ENCODE peak calls at places on chromosomes 7 and 10, in seven cellular contexts. N is esophagus squamous epithelium; C is hepatocyte; V is CD4-positive, alpha-beta T cell; Z is neural progenitor cell; E is choroid plexus epithelial cell; K is RWPE1. A is an unnamed sample.

GRCh38 chr10:131657318-131657984 is 243.4 kb upstream of the PPP2R2D start:
- DNase-seq in Z (no peak), K (no peak), N (no peak), C (no peak), V (no peak), E (no peak), A (no peak)

GRCh38 chr7:116259821-116260440 is 49.6 kb downstream of the TES start:
- DNase-seq in E (peak), N (no peak), C (no peak), Z (no peak), K (peak), V (no peak), A (no peak)

GRCh38 chr10:121148901-121149300 is 297.7 kb downstream of the WDR11 start:
- DNase-seq in E (no peak), Z (no peak), N (no peak), V (no peak), K (no peak), C (no peak), A (no peak)

GRCh38 chr10:79560160-79560709 is at the start of gene SFTPA2:
- DNase-seq in N (no peak), E (no peak), K (no peak), C (no peak), V (no peak), Z (no peak), A (no peak)

GRCh38 chr10:73209705-73210104 is 37.4 kb downstream of the DNAJC9 start:
- DNase-seq in E (peak), Z (no peak), V (no peak), N (no peak), K (peak), C (no peak), A (no peak)

GRCh38 chr10:8035641-8036520 is 18.6 kb upstream of the GATA3 start:
- DNase-seq in Z (peak), E (no peak), V (no peak), K (no peak), C (no peak), N (no peak), A (no peak)

GRCh38 chr10:35005868-35006267 is 84.3 kb downstream of the CUL2 start:
- DNase-seq in K (peak), N (no peak), Z (no peak), C (no peak), V (no peak), E (peak), A (no peak)

GRCh38 chr7:101395376-101395775 is 32.7 kb downstream of the COL26A1 start:
- DNase-seq in N (no peak), Z (no peak), V (no peak), C (no peak), E (no peak), K (no peak), A (no peak)

GRCh38 chr10:125363776-125364175 is 203.4 kb upstream of the CTBP2 start:
- DNase-seq in V (no peak), E (no peak), Z (no peak), K (no peak), C (no peak), N (no peak), A (no peak)

GRCh38 chr7:76505168-76506080 is 4.9 kb upstream of the UPK3B start:
- DNase-seq in Z (peak), K (no peak), C (peak), N (no peak), V (no peak), E (no peak), A (no peak)

GRCh38 chr7:577278-577665 is 57.6 kb upstream of the PDGFA start:
- DNase-seq in E (no peak), Z (no peak), N (no peak), C (no peak), K (no peak), V (no peak), A (no peak)

GRCh38 chr10:27513451-27514191 is 9.5 kb downstream of the RAB18 start:
- DNase-seq in C (no peak), Z (no peak), K (peak), N (no peak), V (no peak), E (peak), A (no peak)

GRCh38 chr7:98086231-98086855 is 20.3 kb upstream of the LMTK2 start:
- DNase-seq in Z (no peak), K (peak), V (no peak), E (no peak), N (no peak), C (peak), A (no peak)

GRCh38 chr10:131738396-131738735 is 162.4 kb upstream of the PPP2R2D start:
- DNase-seq in N (no peak), K (no peak), E (no peak), C (no peak), Z (peak), V (no peak), A (no peak)

GRCh38 chr10:17249820-17250219 is 21.8 kb downstream of the VIM start:
- DNase-seq in N (no peak), C (no peak), Z (peak), K (peak), E (peak), V (no peak), A (no peak)

GRCh38 chr10:3668276-3668960 is 116.6 kb downstream of the KLF6 start:
- DNase-seq in K (peak), N (no peak), V (peak), C (peak), E (peak), Z (peak), A (no peak)

GRCh38 chr10:45602082-45602730 is 70.4 kb downstream of the ZFAND4 start:
- DNase-seq in E (peak), Z (no peak), V (no peak), C (no peak), N (no peak), K (no peak), A (no peak)

GRCh38 chr10:11255156-11255555 is 237.5 kb downstream of the CELF2 start:
- DNase-seq in N (no peak), K (no peak), Z (no peak), C (no peak), E (no peak), V (no peak), A (no peak)

GRCh38 chr10:124265391-124265745 is 153.4 kb downstream of the OAT start:
- DNase-seq in E (no peak), C (no peak), V (no peak), K (no peak), N (no peak), Z (no peak), A (no peak)

GRCh38 chr7:55348502-55348901 is 16.6 kb upstream of the LANCL2 start:
- DNase-seq in Z (no peak), C (no peak), V (no peak), E (peak), K (peak), N (no peak), A (no peak)

GRCh38 chr7:106038289-106038688 is 73.8 kb downstream of the SYPL1 start:
- DNase-seq in E (no peak), Z (no peak), C (no peak), N (no peak), V (no peak), K (no peak), A (no peak)

GRCh38 chr10:7409045-7409731 is 1.6 kb downstream of the SFMBT2 start:
- DNase-seq in K (peak), N (no peak), Z (peak), C (peak), V (peak), E (no peak), A (no peak)

GRCh38 chr10:34954142-34954541 is 136.0 kb downstream of the CUL2 start:
- DNase-seq in Z (no peak), E (no peak), V (no peak), C (peak), K (peak), N (peak), A (no peak)

GRCh38 chr7:74228951-74229900 is 19.4 kb downstream of the LAT2 start:
- DNase-seq in V (no peak), C (no peak), K (no peak), Z (no peak), N (no peak), E (no peak), A (no peak)

GRCh38 chr7:108009873-108010272 is 6.9 kb upstream of the LAMB1 start:
- DNase-seq in Z (no peak), N (no peak), E (no peak), C (no peak), K (no peak), V (no peak), A (no peak)

GRCh38 chr7:120055300-120055699 is 217.7 kb upstream of the KCND2 start:
- DNase-seq in K (peak), C (no peak), E (peak), Z (no peak), V (no peak), N (no peak), A (no peak)

GRCh38 chr10:88023676-88024075 is 160.3 kb downstream of the PTEN start:
- DNase-seq in N (no peak), V (no peak), K (no peak), Z (no peak), E (no peak), C (no peak), A (no peak)

GRCh38 chr7:146922777-146923176 is 806.2 kb downstream of the CNTNAP2 start:
- DNase-seq in N (no peak), E (peak), C (no peak), Z (no peak), K (no peak), V (no peak), A (no peak)

GRCh38 chr7:70303780-70304179 is 705.5 kb downstream of the AUTS2 start:
- DNase-seq in E (no peak), N (no peak), C (no peak), V (no peak), Z (no peak), K (no peak), A (no peak)

GRCh38 chr7:24894670-24895221 is 85.2 kb downstream of the OSBPL3 start:
- DNase-seq in C (no peak), V (no peak), K (no peak), N (no peak), E (no peak), Z (peak), A (no peak)

GRCh38 chr7:110891197-110891596 is 199.7 kb upstream of the LRRN3 start:
- DNase-seq in E (no peak), V (no peak), C (no peak), N (no peak), K (no peak), Z (no peak), A (no peak)

GRCh38 chr7:81956520-81956919 is 186.7 kb upstream of the HGF start:
- DNase-seq in E (peak), K (peak), C (peak), N (no peak), Z (peak), V (no peak), A (no peak)

GRCh38 chr7:135970682-135971365 is 6.3 kb downstream of the MTPN start:
- DNase-seq in E (no peak), K (no peak), V (no peak), Z (no peak), C (no peak), N (no peak), A (no peak)

GRCh38 chr10:110852255-110852896 is 19.4 kb upstream of the PDCD4 start:
- DNase-seq in K (peak), N (no peak), Z (no peak), E (peak), V (no peak), C (peak), A (no peak)

GRCh38 chr10:97463363-97464132 is 17.6 kb downstream of the ZDHHC16 start:
- DNase-seq in Z (peak), E (peak), C (peak), V (no peak), K (peak), N (no peak), A (no peak)

GRCh38 chr7:111561659-111561908 is 708 bp downstream of the IMMP2L start:
- DNase-seq in K (no peak), Z (no peak), V (no peak), E (no peak), N (no peak), C (peak), A (no peak)

GRCh38 chr7:97179454-97180104 is 62.1 kb downstream of the SDHAF3 start:
- DNase-seq in N (no peak), Z (peak), V (no peak), C (peak), K (peak), E (peak), A (no peak)

DNA sequence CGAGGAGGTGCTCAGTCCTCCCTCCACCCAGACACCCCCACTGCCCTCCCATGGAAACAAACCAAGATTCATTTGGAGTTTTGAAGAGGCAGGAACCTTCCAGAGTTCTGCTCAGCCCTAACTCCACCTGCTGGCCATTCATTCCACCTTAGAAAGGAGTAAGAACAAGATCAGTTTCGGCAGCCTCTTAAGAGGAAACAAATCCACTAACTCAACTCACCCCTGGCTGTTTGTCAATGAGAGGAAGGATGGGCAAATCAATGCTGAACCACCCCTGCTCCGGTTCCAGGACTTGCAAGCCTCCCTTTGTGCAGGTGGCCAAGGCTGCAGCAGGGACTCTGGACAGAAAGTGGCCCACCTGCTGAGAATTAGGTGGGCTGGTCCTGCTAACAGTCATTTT is 26.2 kb downstream of the CCDC3 start:
- DNase-seq in K (no peak), Z (peak), C (peak), N (no peak), E (peak), V (no peak), A (no peak)
- TF ChIP-seq CTCF in K (no peak), Z (peak), C (peak), N (peak), E (peak), V (no peak), A (no peak)

DNA sequence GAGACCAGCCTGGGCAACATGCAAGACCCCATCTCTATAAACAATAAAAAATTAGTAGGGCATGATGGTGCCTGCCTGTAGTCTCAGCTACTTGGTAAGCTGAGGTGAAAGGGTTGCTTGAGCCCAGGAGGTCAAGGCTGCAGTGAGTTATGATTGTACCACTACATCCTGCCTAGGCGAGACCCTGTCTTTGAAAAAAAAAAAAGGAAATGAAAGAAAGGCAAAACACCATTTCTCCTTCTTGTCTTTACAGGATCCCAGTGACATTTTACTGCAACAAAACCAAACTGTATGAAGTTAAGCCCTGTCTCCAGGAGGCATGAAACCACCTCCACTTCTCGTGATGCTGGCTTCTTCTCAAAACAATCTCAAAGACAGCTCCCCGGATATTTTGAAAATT is 29.9 kb upstream of the PBLD start:
- DNase-seq in V (no peak), N (no peak), C (no peak), Z (no peak), E (no peak), K (no peak), A (no peak)
- TF ChIP-seq CTCF in V (no peak), N (no peak), C (no peak), Z (no peak), E (no peak), K (no peak), A (no peak)

GRCh38 chr10:23530079-23530478 is 91.2 kb downstream of the OTUD1 start:
- DNase-seq in C (no peak), V (no peak), E (peak), N (no peak), K (peak), Z (no peak), A (no peak)
- TF ChIP-seq CTCF in C (peak), V (peak), E (peak), N (peak), K (peak), Z (no peak), A (no peak)

DNA sequence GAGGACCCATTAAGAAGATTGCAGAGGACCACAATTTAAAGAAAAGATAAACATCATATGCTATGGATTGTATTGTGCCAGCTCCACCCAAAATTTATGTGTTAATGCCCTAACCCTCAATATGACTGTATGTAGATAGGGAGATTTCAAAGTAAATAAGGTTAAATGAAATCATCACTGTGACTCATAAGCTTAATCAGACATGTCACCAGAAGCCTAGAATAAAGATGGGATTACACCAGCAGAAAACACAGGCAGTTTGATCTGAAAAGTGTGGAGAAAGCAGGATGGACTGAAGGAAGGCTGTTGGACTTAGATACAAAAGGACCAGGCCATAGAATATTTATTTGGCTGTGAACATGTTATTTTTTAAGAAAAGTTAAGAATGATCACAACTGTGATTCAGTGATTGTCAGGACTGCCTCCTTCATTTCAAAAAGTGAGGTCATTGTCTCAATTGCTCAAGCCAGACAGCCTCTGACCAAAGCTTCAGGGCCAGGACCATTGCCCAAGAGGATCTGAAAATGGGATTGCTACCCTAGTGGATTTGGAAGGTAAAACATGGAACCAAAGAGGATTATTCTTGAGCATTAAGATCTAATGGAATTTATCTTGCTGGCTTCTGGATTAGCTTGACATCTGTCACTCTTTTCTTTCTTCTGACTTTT is 270.8 kb upstream of the POM121L12 start:
- DNase-seq in E (no peak), V (no peak), K (no peak), N (no peak), C (no peak), Z (no peak), A (no peak)
- TF ChIP-seq CTCF in E (no peak), V (no peak), K (no peak), N (no peak), C (no peak), Z (peak), A (no peak)

GRCh38 chr7:122885583-122886356 is 490 bp downstream of the CADPS2 start:
- DNase-seq in Z (peak), C (peak), V (no peak), E (peak), N (no peak), K (peak), A (no peak)

GRCh38 chr7:122887198-122887597 is 938 bp upstream of the CADPS2 start:
- DNase-seq in N (no peak), K (peak), C (peak), E (peak), Z (peak), V (no peak), A (peak)

GRCh38 chr7:122887848-122888247 is 1.6 kb upstream of the CADPS2 start:
- DNase-seq in E (no peak), V (no peak), K (no peak), N (no peak), Z (no peak), C (no peak), A (no peak)

GRCh38 chr7:122884186-122884585 is 2.1 kb downstream of the CADPS2 start:
- DNase-seq in E (no peak), Z (peak), C (no peak), V (no peak), K (no peak), N (no peak), A (no peak)

DNA sequence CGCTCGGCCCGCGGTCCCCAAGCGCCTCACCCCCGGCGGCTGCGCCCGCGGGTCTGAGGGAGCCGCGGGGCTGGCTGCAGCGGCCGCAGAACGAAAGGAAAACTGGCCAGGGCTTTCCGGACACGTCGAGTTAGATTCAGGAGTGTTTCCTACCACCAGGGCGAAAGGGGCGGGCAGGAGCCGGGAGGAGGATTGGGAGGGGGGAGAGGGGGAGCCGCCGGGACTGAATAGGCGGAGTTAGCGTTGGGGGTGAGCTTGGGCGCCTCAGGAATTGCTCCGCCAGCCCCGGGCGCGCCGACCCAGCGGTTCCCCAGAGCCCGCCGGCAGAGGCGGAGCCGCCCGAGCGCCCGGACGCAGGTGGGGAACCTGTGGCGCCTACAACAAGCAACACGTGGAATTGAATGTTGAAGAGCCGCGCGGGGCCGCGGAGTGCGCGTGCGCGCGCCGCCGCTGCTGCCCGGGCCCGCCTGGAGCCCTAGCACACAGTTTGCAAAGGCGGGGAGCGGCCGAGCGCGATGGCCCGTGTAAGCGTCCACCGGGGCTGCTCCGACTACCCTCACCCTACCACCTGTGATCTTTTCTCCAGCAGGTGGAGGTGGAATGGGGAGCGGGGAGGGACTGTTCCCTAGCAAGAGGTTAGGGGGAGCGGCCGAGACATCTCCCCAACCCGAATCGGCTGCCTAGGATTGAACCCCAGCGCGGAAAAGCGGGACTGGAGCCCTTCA is at the start of gene CADPS2:
- DNase-seq in K (peak), Z (peak), E (peak), N (no peak), V (no peak), C (peak), A (peak)
- TF ChIP-seq CTCF in K (no peak), Z (peak), E (peak), N (peak), V (no peak), C (peak), A (no peak)

A was measured in omental fat pad.